ENCODE peak calls at places on chromosomes 12 and 14, in four cellular contexts. K is epithelial cell of prostate, S is activated gamma-delta T cell treated with Interleukin-2 at 50 U/mL for 16 hours, T is tibial artery. O is an unnamed sample.

GRCh38 chr12:1047898-1048660 is 57.1 kb downstream of the ERC1 start:
- DNase-seq in K (no peak), S (no peak), T (no peak), O (no peak)

GRCh38 chr14:81396108-81396507 is 4.0 kb downstream of the STON2 start:
- DNase-seq in K (no peak), S (no peak), T (no peak), O (no peak)

GRCh38 chr14:89720741-89721315 is 233.7 kb downstream of the EFCAB11 start:
- DNase-seq in K (no peak), S (peak), T (peak), O (peak)

GRCh38 chr12:123085730-123086487 is 65.0 kb downstream of the PITPNM2 start:
- DNase-seq in K (peak), S (peak), T (no peak), O (no peak)

GRCh38 chr14:98909251-98909944 is 362.6 kb downstream of the BCL11B start:
- DNase-seq in K (peak), S (no peak), T (no peak), O (no peak)

GRCh38 chr12:31872831-31873604 is 86.2 kb upstream of the RESF1 start:
- DNase-seq in K (no peak), S (no peak), T (no peak), O (no peak)

GRCh38 chr14:70808402-70809237 is 693 bp downstream of the MAP3K9 start:
- DNase-seq in K (no peak), S (peak), T (no peak), O (peak)

GRCh38 chr12:25906651-25907340 is 51.7 kb upstream of the RASSF8 start:
- DNase-seq in K (no peak), S (no peak), T (no peak), O (no peak)

GRCh38 chr12:100494026-100494425 is 20.4 kb downstream of the NR1H4 start:
- DNase-seq in K (no peak), S (no peak), T (no peak), O (no peak)

GRCh38 chr12:30357712-30358111 is 338.0 kb downstream of the IPO8 start:
- DNase-seq in K (no peak), S (no peak), T (no peak), O (no peak)